ENCODE peak calls at places on chromosomes 5 and 9, in eight cellular contexts. K is A549, D is ovary, S is H54, F is esophagus squamous epithelium, X is heart left ventricle, O is right lobe of liver, P is H1. N is an unnamed sample.

GRCh38 chr5:63570752-63571151 is 391.5 kb downstream of the HTR1A start:
- DNase-seq in O (no peak), S (no peak), X (no peak), F (no peak), P (no peak), K (no peak), D (no peak), N (no peak)

GRCh38 chr9:131854906-131855504 is 115.1 kb upstream of the RAPGEF1 start:
- DNase-seq in P (no peak), F (no peak), K (no peak), X (no peak), S (no peak), O (no peak), D (no peak), N (no peak)

GRCh38 chr9:98191615-98192502 is 578 bp downstream of the CORO2A start:
- DNase-seq in F (no peak), X (peak), K (no peak), P (peak), D (no peak), S (no peak), O (peak), N (no peak)

GRCh38 chr5:22892441-22892840 is 39.3 kb upstream of the CDH12 start:
- DNase-seq in X (no peak), K (no peak), O (no peak), P (no peak), F (no peak), S (no peak), D (no peak), N (peak)

GRCh38 chr9:84297162-84297821 is 43.3 kb downstream of the SLC28A3 start:
- DNase-seq in K (no peak), S (no peak), X (no peak), O (no peak), D (no peak), P (no peak), F (no peak), N (no peak)

GRCh38 chr9:73775757-73776156 is 624.1 kb downstream of the ANXA1 start:
- DNase-seq in O (no peak), K (no peak), P (no peak), X (no peak), D (no peak), S (no peak), F (no peak), N (no peak)

GRCh38 chr5:122153230-122153629 is 23.9 kb downstream of the ZNF474 start:
- DNase-seq in D (no peak), O (no peak), P (no peak), X (no peak), S (no peak), K (no peak), F (no peak), N (no peak)

GRCh38 chr5:108122701-108123100 is 259.2 kb downstream of the FBXL17 start:
- DNase-seq in K (no peak), D (no peak), X (no peak), S (no peak), P (no peak), O (no peak), F (no peak), N (no peak)

GRCh38 chr9:92432350-92432749 is 8.1 kb upstream of the OMD start:
- DNase-seq in O (no peak), D (no peak), S (no peak), K (no peak), X (no peak), F (no peak), P (no peak), N (no peak)

GRCh38 chr9:35562895-35563746 is 41.9 kb upstream of the TESK1 start:
- DNase-seq in O (no peak), X (no peak), F (no peak), P (no peak), D (no peak), S (no peak), K (no peak), N (peak)

GRCh38 chr5:160183075-160183474 is 46.2 kb upstream of the FABP6 start:
- DNase-seq in X (no peak), K (peak), D (no peak), F (no peak), P (no peak), O (no peak), S (peak), N (no peak)

GRCh38 chr9:90219548-90220118 is 423.0 kb downstream of the DIRAS2 start:
- DNase-seq in S (no peak), O (no peak), F (no peak), D (no peak), X (no peak), P (peak), K (peak), N (no peak)

GRCh38 chr9:27293046-27293445 is 3.9 kb downstream of the EQTN start:
- DNase-seq in K (no peak), D (no peak), X (no peak), F (no peak), S (no peak), O (no peak), P (no peak), N (no peak)

GRCh38 chr5:74342189-74342588 is 298.3 kb downstream of the ENC1 start:
- DNase-seq in O (no peak), P (no peak), X (no peak), D (no peak), S (no peak), K (no peak), F (no peak), N (no peak)

GRCh38 chr9:114000671-114001409 is 77.3 kb downstream of the AMBP start:
- DNase-seq in D (no peak), F (no peak), S (no peak), P (no peak), K (no peak), O (no peak), X (no peak), N (peak)

GRCh38 chr9:70406446-70406862 is 8.0 kb downstream of the KLF9 start:
- DNase-seq in O (no peak), D (peak), P (no peak), F (no peak), X (no peak), K (no peak), S (no peak), N (no peak)

GRCh38 chr9:91500509-91501011 is 76.9 kb upstream of the NFIL3 start:
- DNase-seq in P (no peak), F (no peak), O (no peak), X (no peak), D (peak), K (peak), S (peak), N (no peak)

GRCh38 chr9:84617415-84617814 is 52.1 kb upstream of the NTRK2 start:
- DNase-seq in S (no peak), P (no peak), K (no peak), X (no peak), D (no peak), F (no peak), O (no peak), N (no peak)

GRCh38 chr9:129944501-129945116 is 98.4 kb downstream of the FNBP1 start:
- DNase-seq in O (no peak), K (no peak), F (no peak), S (no peak), D (no peak), P (no peak), X (no peak), N (no peak)

GRCh38 chr9:84969084-84969483 is 299.6 kb downstream of the NTRK2 start:
- DNase-seq in F (no peak), D (no peak), S (no peak), P (no peak), X (no peak), K (no peak), O (no peak), N (no peak)

GRCh38 chr5:169160405-169160901 is 140.5 kb downstream of the SLIT3 start:
- DNase-seq in F (no peak), S (no peak), K (no peak), P (no peak), O (no peak), D (no peak), X (no peak), N (peak)

GRCh38 chr9:37197158-37198033 is 77.0 kb downstream of the ZCCHC7 start:
- DNase-seq in S (no peak), P (no peak), D (no peak), F (no peak), K (no peak), O (no peak), X (no peak), N (no peak)

GRCh38 chr5:108727154-108727638 is 20.5 kb upstream of the FER start:
- DNase-seq in X (peak), O (no peak), D (peak), K (no peak), F (no peak), S (no peak), P (peak), N (peak)

GRCh38 chr9:133589454-133590227 is 19.5 kb downstream of the FAM163B start:
- DNase-seq in F (no peak), K (no peak), P (peak), O (no peak), X (no peak), D (no peak), S (peak), N (no peak)

GRCh38 chr9:90969021-90969675 is 167.5 kb downstream of the SYK start:
- DNase-seq in O (no peak), K (no peak), P (no peak), D (no peak), X (no peak), F (no peak), S (no peak), N (no peak)

GRCh38 chr9:33931326-33931725 is 114.4 kb downstream of the UBE2R2 start:
- DNase-seq in K (no peak), X (no peak), O (no peak), S (no peak), F (no peak), P (no peak), D (no peak), N (no peak)

GRCh38 chr9:99050292-99050911 is 54.5 kb upstream of the TGFBR1 start:
- DNase-seq in X (no peak), K (peak), S (peak), P (no peak), D (no peak), F (no peak), O (no peak), N (no peak)

GRCh38 chr5:37370550-37370863 is 399 bp downstream of the NUP155 start:
- DNase-seq in F (no peak), P (no peak), O (no peak), D (no peak), X (no peak), K (peak), S (peak), N (no peak)

DNA sequence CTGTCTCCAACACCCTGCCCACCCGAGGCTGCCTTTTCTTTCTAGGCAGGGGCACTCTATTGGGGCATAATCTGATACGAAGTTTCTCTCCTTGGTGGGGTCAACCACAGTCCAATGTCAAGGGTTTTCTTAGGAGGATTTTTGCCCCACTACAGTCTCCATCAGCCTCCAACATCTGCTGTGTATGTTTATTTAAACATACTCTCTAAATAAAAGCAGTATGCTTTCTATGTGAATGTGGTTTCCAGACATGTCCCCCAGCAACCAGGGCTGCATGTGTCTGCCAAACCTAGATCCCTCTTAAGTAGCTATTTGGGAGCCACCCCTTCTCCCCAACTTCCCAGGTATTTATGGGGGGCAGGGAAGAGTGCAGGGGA is 75.6 kb downstream of the NREP start:
- DNase-seq in K (no peak), X (no peak), S (no peak), F (no peak), D (no peak), O (no peak), P (no peak), N (no peak)
- TF ChIP-seq POLR2A in K (no peak), X (no peak), S (no peak), F (no peak), D (no peak), O (no peak), P (no peak), N (no peak)

GRCh38 chr5:42806004-42806700 is 5.5 kb downstream of the SELENOP start:
- DNase-seq in O (no peak), D (no peak), P (no peak), S (no peak), X (no peak), K (no peak), F (no peak), N (no peak)
- TF ChIP-seq POLR2A in O (no peak), D (no peak), P (no peak), S (no peak), X (no peak), K (no peak), F (no peak), N (no peak)

DNA sequence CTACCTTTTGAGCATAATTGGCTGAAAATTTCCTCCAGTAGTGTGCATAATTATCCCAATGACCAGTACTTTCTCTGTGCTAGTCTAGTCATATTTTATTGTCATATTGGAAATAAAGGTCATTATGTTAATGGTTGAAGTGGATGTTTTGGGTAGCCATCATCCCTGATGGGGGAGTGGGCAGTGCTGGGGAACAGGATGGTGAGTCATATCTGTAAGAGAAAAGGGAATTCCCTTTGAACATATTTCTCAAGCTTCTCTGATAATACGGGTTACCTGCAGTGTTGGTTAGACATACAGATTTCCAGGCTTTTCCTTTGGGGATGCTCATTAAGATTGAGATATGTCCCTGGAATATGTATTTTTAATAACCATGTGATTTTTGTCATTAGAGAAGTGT is 33.3 kb upstream of the SPATA31D4 start:
- DNase-seq in X (no peak), P (no peak), S (no peak), K (no peak), D (no peak), O (no peak), F (no peak), N (no peak)
- TF ChIP-seq POLR2A in X (no peak), P (no peak), S (no peak), K (no peak), D (no peak), O (no peak), F (no peak), N (no peak)

DNA sequence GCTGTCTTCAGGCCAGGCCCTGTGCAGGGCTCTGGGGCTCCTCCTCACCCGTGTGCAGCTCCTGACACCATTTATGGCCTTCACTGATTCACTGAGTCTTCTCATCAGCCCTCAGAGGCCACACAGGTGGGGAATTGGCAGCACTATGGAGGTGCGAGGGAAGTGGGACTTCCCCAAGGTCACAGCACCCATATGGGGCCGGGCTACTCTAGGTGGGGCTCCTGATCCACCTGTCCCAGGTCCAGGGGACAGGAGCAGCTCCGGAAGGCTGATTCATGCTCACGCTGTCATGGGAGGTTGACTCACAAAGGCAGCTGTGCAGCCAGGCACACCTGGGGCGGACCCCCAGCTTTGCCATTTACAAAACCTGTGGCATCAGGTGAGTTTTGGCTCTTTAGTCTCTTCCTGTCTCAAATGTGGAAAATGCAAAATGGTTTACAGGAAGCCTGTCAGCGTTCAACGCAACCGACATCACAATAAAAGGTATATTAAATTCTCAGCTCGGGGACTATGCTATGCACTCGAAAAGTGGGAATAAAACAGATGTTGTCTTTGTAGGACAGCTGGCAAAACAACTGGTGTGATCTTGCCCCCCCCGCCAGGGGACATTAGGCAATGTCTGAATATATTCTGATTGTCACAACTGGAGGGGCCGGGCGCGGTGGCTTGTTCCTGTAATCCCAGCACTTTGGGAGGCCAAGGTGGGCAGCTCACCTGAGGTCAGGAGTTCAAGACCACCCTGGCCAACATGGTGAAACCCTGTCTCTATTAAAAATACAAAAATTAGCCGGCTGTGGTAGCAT is 15.0 kb downstream of the NAIF1 start:
- DNase-seq in X (no peak), O (no peak), K (no peak), P (no peak), D (no peak), S (no peak), F (no peak), N (no peak)
- TF ChIP-seq POLR2A in X (no peak), O (no peak), K (no peak), P (no peak), D (no peak), S (no peak), F (no peak), N (no peak)

GRCh38 chr5:134148986-134149539 is 27.7 kb downstream of the SKP1 start:
- DNase-seq in S (no peak), D (no peak), X (no peak), K (no peak), F (no peak), P (no peak), O (no peak), N (no peak)
- TF ChIP-seq POLR2A in S (no peak), D (no peak), X (no peak), K (no peak), F (no peak), P (no peak), O (no peak), N (no peak)

GRCh38 chr5:149804478-149805450 is 74.7 kb downstream of the PPARGC1B start:
- DNase-seq in X (no peak), S (no peak), D (no peak), F (no peak), K (no peak), P (no peak), O (no peak), N (no peak)

GRCh38 chr5:149802008-149802407 is 71.9 kb downstream of the PPARGC1B start:
- DNase-seq in F (no peak), D (no peak), P (no peak), X (peak), S (no peak), K (no peak), O (peak), N (no peak)

GRCh38 chr5:149803153-149803552 is 73.0 kb downstream of the PPARGC1B start:
- DNase-seq in X (no peak), O (no peak), D (no peak), S (no peak), P (no peak), K (no peak), F (no peak), N (no peak)

GRCh38 chr5:149801307-149801985 is 71.3 kb downstream of the PPARGC1B start:
- DNase-seq in X (peak), O (no peak), K (no peak), D (no peak), S (no peak), P (no peak), F (no peak), N (no peak)

DNA sequence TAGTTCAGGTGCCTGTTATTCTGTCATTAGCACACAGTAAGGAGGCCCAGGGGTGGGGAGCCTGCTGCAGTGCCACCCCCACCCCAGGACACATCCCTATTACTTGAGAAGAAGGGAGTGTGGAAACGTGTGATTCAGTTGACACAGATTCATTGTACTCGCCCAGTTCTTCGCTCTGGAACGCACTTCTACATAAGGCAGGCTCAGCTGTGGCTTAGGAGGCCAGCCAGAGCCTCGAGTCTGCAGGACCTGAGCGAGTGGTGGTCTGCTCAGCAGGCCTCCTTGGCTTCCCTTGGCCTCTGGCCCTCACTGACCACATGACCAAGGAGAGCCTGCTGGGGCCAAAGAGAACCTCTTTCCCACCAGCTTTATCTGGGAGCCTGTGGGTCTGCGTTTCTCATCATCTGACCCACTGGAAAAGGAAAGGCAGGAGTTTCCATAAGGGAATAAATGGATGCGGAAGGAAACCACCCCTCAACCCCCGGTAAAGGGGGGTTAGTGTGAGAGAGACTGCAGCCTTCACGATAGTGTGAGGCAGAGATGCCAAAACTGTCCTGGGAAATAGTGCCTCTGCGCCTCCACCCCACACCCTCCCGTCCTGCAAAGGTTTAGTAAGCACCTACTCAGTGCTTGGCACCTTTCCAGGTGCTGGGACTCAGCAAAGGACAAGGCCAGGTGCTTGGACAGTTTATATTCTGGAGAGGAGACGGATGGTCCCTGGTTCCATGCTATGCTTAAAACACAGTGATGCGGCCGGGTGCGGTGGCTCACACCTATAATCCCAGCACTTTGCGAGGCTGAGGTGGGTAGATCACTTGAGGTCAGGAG is 73.7 kb downstream of the PPARGC1B start:
- DNase-seq in O (no peak), K (no peak), P (no peak), X (peak), D (peak), F (no peak), S (no peak), N (no peak)
- TF ChIP-seq POLR2A in O (no peak), K (no peak), P (no peak), X (peak), D (no peak), F (no peak), S (no peak), N (no peak)

GRCh38 chr9:38620483-38621433 is at the start of gene ANKRD18A:
- DNase-seq in P (peak), S (no peak), K (peak), D (peak), F (no peak), O (peak), X (peak), N (peak)
- TF ChIP-seq POLR2A in P (peak), S (no peak), K (peak), D (no peak), F (no peak), O (peak), X (no peak), N (no peak)